ENCODE peak calls at places on chromosomes 11 and 22, in six cellular contexts. One of them, this sample, is unnamed.

GRCh38 chr11:110896358-110896757 is 184.1 kb upstream of the ARHGAP20 start:
- DNase-seq in GM20000: no peak
- DNase-seq in HFF-Myc: peak
- DNase-seq in AG10803: peak
- DNase-seq in HFFc6: peak
- DNase-seq in GM10248: no peak
- DNase-seq in this sample: no peak

GRCh38 chr22:20938272-20938671 is 21.1 kb downstream of the CRKL start:
- DNase-seq in GM20000: no peak
- DNase-seq in HFF-Myc: no peak
- DNase-seq in AG10803: no peak
- DNase-seq in HFFc6: no peak
- DNase-seq in GM10248: no peak
- DNase-seq in this sample: no peak

GRCh38 chr22:48431014-48431413 is 1396.7 kb downstream of the BRD1 start:
- DNase-seq in GM20000: no peak
- DNase-seq in HFF-Myc: no peak
- DNase-seq in AG10803: no peak
- DNase-seq in HFFc6: no peak
- DNase-seq in GM10248: no peak
- DNase-seq in this sample: no peak

GRCh38 chr22:44443641-44444235 is 54.3 kb downstream of the RTL6 start:
- DNase-seq in GM20000: no peak
- DNase-seq in HFF-Myc: no peak
- DNase-seq in AG10803: no peak
- DNase-seq in HFFc6: no peak
- DNase-seq in GM10248: no peak
- DNase-seq in this sample: no peak

GRCh38 chr22:48897638-48897954 is 930.1 kb downstream of the BRD1 start:
- DNase-seq in GM20000: no peak
- DNase-seq in HFF-Myc: no peak
- DNase-seq in AG10803: no peak
- DNase-seq in HFFc6: no peak
- DNase-seq in GM10248: no peak
- DNase-seq in this sample: no peak

GRCh38 chr22:39563571-39564428 is 6.8 kb upstream of the CACNA1I start:
- DNase-seq in GM20000: no peak
- DNase-seq in HFF-Myc: no peak
- DNase-seq in AG10803: no peak
- DNase-seq in HFFc6: no peak
- DNase-seq in GM10248: no peak
- DNase-seq in this sample: no peak

GRCh38 chr22:32584650-32585049 is 110.0 kb downstream of the FBXO7 start:
- DNase-seq in GM20000: no peak
- DNase-seq in HFF-Myc: no peak
- DNase-seq in AG10803: peak
- DNase-seq in HFFc6: peak
- DNase-seq in GM10248: no peak
- DNase-seq in this sample: no peak

GRCh38 chr11:58286249-58286648 is 18.2 kb upstream of the OR10W1 start:
- DNase-seq in GM20000: peak
- DNase-seq in HFF-Myc: no peak
- DNase-seq in AG10803: peak
- DNase-seq in HFFc6: peak
- DNase-seq in GM10248: peak
- DNase-seq in this sample: no peak

GRCh38 chr22:20380486-20380885 is 13.5 kb upstream of the ZNF74 start:
- DNase-seq in GM20000: no peak
- DNase-seq in HFF-Myc: no peak
- DNase-seq in AG10803: no peak
- DNase-seq in HFFc6: no peak
- DNase-seq in GM10248: no peak
- DNase-seq in this sample: no peak

GRCh38 chr11:2315395-2316168 is 13.8 kb downstream of the TSPAN32 start:
- DNase-seq in GM20000: no peak
- DNase-seq in HFF-Myc: no peak
- DNase-seq in AG10803: no peak
- DNase-seq in HFFc6: no peak
- DNase-seq in GM10248: no peak
- DNase-seq in this sample: no peak

GRCh38 chr11:118608268-118609214 is 1.1 kb downstream of the PHLDB1 start:
- DNase-seq in GM20000: no peak
- DNase-seq in HFF-Myc: no peak
- DNase-seq in AG10803: peak
- DNase-seq in HFFc6: peak
- DNase-seq in GM10248: peak
- DNase-seq in this sample: peak

GRCh38 chr11:33291004-33291777 is 34.0 kb downstream of the HIPK3 start:
- DNase-seq in GM20000: peak
- DNase-seq in HFF-Myc: no peak
- DNase-seq in AG10803: no peak
- DNase-seq in HFFc6: no peak
- DNase-seq in GM10248: peak
- DNase-seq in this sample: no peak

GRCh38 chr11:128324531-128325141 is 262.7 kb downstream of the ETS1 start:
- DNase-seq in GM20000: no peak
- DNase-seq in HFF-Myc: no peak
- DNase-seq in AG10803: no peak
- DNase-seq in HFFc6: no peak
- DNase-seq in GM10248: no peak
- DNase-seq in this sample: peak

GRCh38 chr22:44496844-44497217 is 1.2 kb downstream of the RTL6 start:
- DNase-seq in GM20000: no peak
- DNase-seq in HFF-Myc: no peak
- DNase-seq in AG10803: no peak
- DNase-seq in HFFc6: no peak
- DNase-seq in GM10248: no peak
- DNase-seq in this sample: peak

GRCh38 chr11:95364324-95365295 is 133.6 kb upstream of the SESN3 start:
- DNase-seq in GM20000: no peak
- DNase-seq in HFF-Myc: no peak
- DNase-seq in AG10803: no peak
- DNase-seq in HFFc6: no peak
- DNase-seq in GM10248: no peak
- DNase-seq in this sample: no peak

GRCh38 chr11:84865791-84866535 is 761.2 kb downstream of the DLG2 start:
- DNase-seq in GM20000: no peak
- DNase-seq in HFF-Myc: no peak
- DNase-seq in AG10803: peak
- DNase-seq in HFFc6: no peak
- DNase-seq in GM10248: no peak
- DNase-seq in this sample: no peak

GRCh38 chr11:117089685-117090084 is 8.5 kb downstream of the SIK3 start:
- DNase-seq in GM20000: no peak
- DNase-seq in HFF-Myc: no peak
- DNase-seq in AG10803: no peak
- DNase-seq in HFFc6: no peak
- DNase-seq in GM10248: no peak
- DNase-seq in this sample: no peak

GRCh38 chr11:115119136-115119535 is 385.1 kb downstream of the CADM1 start:
- DNase-seq in GM20000: no peak
- DNase-seq in HFF-Myc: no peak
- DNase-seq in AG10803: no peak
- DNase-seq in HFFc6: no peak
- DNase-seq in GM10248: no peak
- DNase-seq in this sample: no peak
- TF ChIP-seq CTCF in GM20000: no peak
- TF ChIP-seq CTCF in HFF-Myc: no peak
- TF ChIP-seq CTCF in AG10803: no peak
- TF ChIP-seq CTCF in HFFc6: no peak
- TF ChIP-seq CTCF in GM10248: no peak
- TF ChIP-seq CTCF in this sample: no peak

GRCh38 chr22:30327864-30328345 is 1.2 kb upstream of the TBC1D10A start:
- DNase-seq in GM20000: no peak
- DNase-seq in HFF-Myc: no peak
- DNase-seq in AG10803: no peak
- DNase-seq in HFFc6: no peak
- DNase-seq in GM10248: no peak
- DNase-seq in this sample: no peak
- TF ChIP-seq CTCF in GM20000: no peak
- TF ChIP-seq CTCF in HFF-Myc: no peak
- TF ChIP-seq CTCF in AG10803: no peak
- TF ChIP-seq CTCF in HFFc6: no peak
- TF ChIP-seq CTCF in GM10248: no peak
- TF ChIP-seq CTCF in this sample: no peak

GRCh38 chr11:102680945-102681344 is 24.6 kb downstream of the MMP27 start:
- DNase-seq in GM20000: no peak
- DNase-seq in HFF-Myc: no peak
- DNase-seq in AG10803: peak
- DNase-seq in HFFc6: peak
- DNase-seq in GM10248: no peak
- DNase-seq in this sample: no peak

GRCh38 chr11:102685769-102686168 is 19.8 kb downstream of the MMP27 start:
- DNase-seq in GM20000: no peak
- DNase-seq in HFF-Myc: no peak
- DNase-seq in AG10803: no peak
- DNase-seq in HFFc6: no peak
- DNase-seq in GM10248: no peak
- DNase-seq in this sample: no peak

GRCh38 chr11:102685311-102685710 is 20.3 kb downstream of the MMP27 start:
- DNase-seq in GM20000: no peak
- DNase-seq in HFF-Myc: no peak
- DNase-seq in AG10803: no peak
- DNase-seq in HFFc6: no peak
- DNase-seq in GM10248: no peak
- DNase-seq in this sample: no peak

GRCh38 chr11:102678022-102678421 is 27.5 kb downstream of the MMP27 start:
- DNase-seq in GM20000: no peak
- DNase-seq in HFF-Myc: no peak
- DNase-seq in AG10803: peak
- DNase-seq in HFFc6: no peak
- DNase-seq in GM10248: no peak
- DNase-seq in this sample: no peak

GRCh38 chr11:102683277-102683676 is 22.3 kb downstream of the MMP27 start:
- DNase-seq in GM20000: no peak
- DNase-seq in HFF-Myc: no peak
- DNase-seq in AG10803: no peak
- DNase-seq in HFFc6: no peak
- DNase-seq in GM10248: no peak
- DNase-seq in this sample: no peak
- TF ChIP-seq CTCF in GM20000: no peak
- TF ChIP-seq CTCF in HFF-Myc: peak
- TF ChIP-seq CTCF in AG10803: no peak
- TF ChIP-seq CTCF in HFFc6: no peak
- TF ChIP-seq CTCF in GM10248: no peak
- TF ChIP-seq CTCF in this sample: no peak

DNA sequence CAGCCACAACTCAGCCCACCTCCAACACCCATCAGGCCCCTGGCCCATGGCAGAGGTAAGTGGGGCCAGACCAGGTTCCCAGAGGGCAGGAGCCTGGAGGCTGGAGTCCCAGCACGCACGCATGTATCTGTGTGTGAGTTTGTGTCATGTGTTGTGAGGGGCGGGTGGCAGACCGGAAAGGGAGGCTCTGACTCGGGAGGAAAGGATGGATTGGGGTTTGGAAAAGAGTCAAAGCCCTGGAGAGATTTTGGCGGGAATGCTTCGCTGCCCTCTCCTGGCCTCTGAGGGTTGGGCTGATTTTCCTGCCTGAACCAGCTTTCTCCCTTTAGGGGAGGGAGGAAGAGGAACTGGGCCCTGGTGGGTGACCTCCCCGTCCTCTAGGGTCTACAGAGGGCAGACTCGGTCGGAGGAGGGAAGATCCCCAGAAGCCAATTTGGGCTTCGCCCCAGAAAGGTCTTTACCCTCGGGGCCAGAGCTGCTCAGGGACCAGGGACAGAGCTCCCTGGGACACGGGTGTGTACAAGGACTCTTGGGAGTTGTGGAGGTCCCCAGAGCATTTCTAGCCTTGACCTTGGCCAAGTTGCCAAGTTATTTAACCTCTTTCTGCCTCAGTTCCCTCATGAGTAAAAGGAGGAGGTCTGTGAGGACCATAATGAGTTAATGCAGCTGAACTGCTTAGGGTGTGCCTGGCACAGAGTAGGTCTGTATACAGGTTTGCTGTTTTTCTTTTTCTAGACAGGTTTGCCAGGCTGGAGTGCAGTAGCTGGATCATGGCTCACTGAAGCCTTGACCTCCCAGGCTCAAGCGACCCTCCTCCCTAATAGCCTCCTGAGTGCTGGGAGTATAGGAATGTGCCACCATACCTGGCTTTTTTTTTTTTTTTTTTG is 6.9 kb downstream of the C11orf68 start:
- DNase-seq in GM20000: no peak
- DNase-seq in HFF-Myc: no peak
- DNase-seq in AG10803: peak
- DNase-seq in HFFc6: peak
- DNase-seq in GM10248: no peak
- DNase-seq in this sample: no peak
- TF ChIP-seq CTCF in GM20000: no peak
- TF ChIP-seq CTCF in HFF-Myc: peak
- TF ChIP-seq CTCF in AG10803: peak
- TF ChIP-seq CTCF in HFFc6: peak
- TF ChIP-seq CTCF in GM10248: no peak
- TF ChIP-seq CTCF in this sample: no peak

GRCh38 chr22:50544078-50544745 is 1.5 kb upstream of the KLHDC7B start:
- DNase-seq in GM20000: peak
- DNase-seq in HFF-Myc: no peak
- DNase-seq in AG10803: peak
- DNase-seq in HFFc6: peak
- DNase-seq in GM10248: peak
- DNase-seq in this sample: peak
- TF ChIP-seq CTCF in GM20000: peak
- TF ChIP-seq CTCF in HFF-Myc: peak
- TF ChIP-seq CTCF in AG10803: peak
- TF ChIP-seq CTCF in HFFc6: peak
- TF ChIP-seq CTCF in GM10248: peak
- TF ChIP-seq CTCF in this sample: peak

GRCh38 chr11:86118201-86118600 is 49.3 kb upstream of the PICALM start:
- DNase-seq in GM20000: no peak
- DNase-seq in HFF-Myc: no peak
- DNase-seq in AG10803: no peak
- DNase-seq in HFFc6: no peak
- DNase-seq in GM10248: no peak
- DNase-seq in this sample: no peak

GRCh38 chr11:86117706-86118050 is 48.8 kb upstream of the PICALM start:
- DNase-seq in GM20000: no peak
- DNase-seq in HFF-Myc: no peak
- DNase-seq in AG10803: no peak
- DNase-seq in HFFc6: no peak
- DNase-seq in GM10248: no peak
- DNase-seq in this sample: no peak

GRCh38 chr11:86116996-86117705 is 48.3 kb upstream of the PICALM start:
- DNase-seq in GM20000: no peak
- DNase-seq in HFF-Myc: no peak
- DNase-seq in AG10803: peak
- DNase-seq in HFFc6: peak
- DNase-seq in GM10248: no peak
- DNase-seq in this sample: no peak

GRCh38 chr11:86116386-86116726 is 47.5 kb upstream of the PICALM start:
- DNase-seq in GM20000: peak
- DNase-seq in HFF-Myc: no peak
- DNase-seq in AG10803: peak
- DNase-seq in HFFc6: peak
- DNase-seq in GM10248: peak
- DNase-seq in this sample: no peak

GRCh38 chr11:86115542-86116385 is 46.9 kb upstream of the PICALM start:
- DNase-seq in GM20000: no peak
- DNase-seq in HFF-Myc: no peak
- DNase-seq in AG10803: no peak
- DNase-seq in HFFc6: peak
- DNase-seq in GM10248: no peak
- DNase-seq in this sample: no peak
- TF ChIP-seq CTCF in GM20000: no peak
- TF ChIP-seq CTCF in HFF-Myc: no peak
- TF ChIP-seq CTCF in AG10803: peak
- TF ChIP-seq CTCF in HFFc6: peak
- TF ChIP-seq CTCF in GM10248: no peak
- TF ChIP-seq CTCF in this sample: no peak

This sample was measured in CD8-positive, alpha-beta T cell.